ENCODE peak calls at places on chromosome 4, in six cellular contexts. U is vagina, V is dorsolateral prefrontal cortex, I is left ventricle myocardium inferior, G is A549, C is fibroblast of pulmonary artery. Z is an unnamed sample.

GRCh38 chr4:64121803-64122202 is 287.4 kb downstream of the TECRL start:
- DNase-seq in C (no peak), I (no peak), V (no peak), U (no peak), G (no peak), Z (peak)

GRCh38 chr4:81685105-81685504 is 213.4 kb upstream of the RASGEF1B start:
- DNase-seq in I (no peak), U (no peak), C (no peak), G (no peak), V (no peak), Z (no peak)

GRCh38 chr4:53233396-53233795 is 132.5 kb downstream of the SCFD2 start:
- DNase-seq in C (no peak), I (no peak), G (no peak), V (no peak), U (no peak), Z (no peak)

GRCh38 chr4:112348488-112349158 is 51.5 kb downstream of the ALPK1 start:
- DNase-seq in I (peak), C (peak), G (peak), V (peak), U (no peak), Z (peak)

GRCh38 chr4:186345184-186345583 is 79.2 kb downstream of the F11 start:
- DNase-seq in I (no peak), G (no peak), U (no peak), C (no peak), V (no peak), Z (no peak)

GRCh38 chr4:16794816-16795445 is 103.5 kb downstream of the LDB2 start:
- DNase-seq in V (peak), I (peak), G (no peak), U (no peak), C (peak), Z (peak)

GRCh38 chr4:89307446-89308160 is at the start of gene GPRIN3:
- DNase-seq in C (peak), U (no peak), I (peak), G (no peak), V (no peak), Z (peak)

GRCh38 chr4:38273369-38273768 is 313.2 kb downstream of the PTTG2 start:
- DNase-seq in G (no peak), I (no peak), U (no peak), C (no peak), V (no peak), Z (no peak)

GRCh38 chr4:40546972-40547371 is 82.7 kb downstream of the RBM47 start:
- DNase-seq in C (no peak), I (no peak), G (no peak), U (no peak), V (no peak), Z (no peak)

GRCh38 chr4:48660347-48660746 is 119.7 kb downstream of the FRYL start:
- DNase-seq in V (no peak), U (no peak), G (no peak), C (no peak), I (no peak), Z (no peak)

GRCh38 chr4:100895572-100896197 is 377.9 kb upstream of the EMCN start:
- DNase-seq in I (no peak), C (no peak), U (no peak), G (no peak), V (no peak), Z (no peak)

GRCh38 chr4:155079866-155080265 is 128.6 kb upstream of the NPY2R start:
- DNase-seq in I (no peak), U (no peak), G (no peak), V (no peak), C (peak), Z (no peak)

GRCh38 chr4:1327526-1328266 is 19.3 kb upstream of the UVSSA start:
- DNase-seq in G (no peak), C (no peak), U (no peak), V (no peak), I (no peak), Z (no peak)

GRCh38 chr4:85555210-85555609 is 80.3 kb downstream of the ARHGAP24 start:
- DNase-seq in C (no peak), G (no peak), U (no peak), I (no peak), V (no peak), Z (peak)

GRCh38 chr4:46390353-46391058 is 578 bp upstream of the GABRA2 start:
- DNase-seq in I (no peak), G (no peak), C (no peak), U (no peak), V (no peak), Z (no peak)

GRCh38 chr4:150609131-150609530 is 27.2 kb downstream of the MAB21L2 start:
- DNase-seq in C (no peak), U (no peak), V (no peak), G (no peak), I (no peak), Z (peak)

GRCh38 chr4:159434496-159435241 is 331.8 kb downstream of the RAPGEF2 start:
- DNase-seq in G (no peak), I (no peak), C (peak), U (no peak), V (no peak), Z (peak)
- H3K4me3 ChIP-seq in G (no peak), I (no peak), C (no peak), U (no peak), V (no peak), Z (no peak)

DNA sequence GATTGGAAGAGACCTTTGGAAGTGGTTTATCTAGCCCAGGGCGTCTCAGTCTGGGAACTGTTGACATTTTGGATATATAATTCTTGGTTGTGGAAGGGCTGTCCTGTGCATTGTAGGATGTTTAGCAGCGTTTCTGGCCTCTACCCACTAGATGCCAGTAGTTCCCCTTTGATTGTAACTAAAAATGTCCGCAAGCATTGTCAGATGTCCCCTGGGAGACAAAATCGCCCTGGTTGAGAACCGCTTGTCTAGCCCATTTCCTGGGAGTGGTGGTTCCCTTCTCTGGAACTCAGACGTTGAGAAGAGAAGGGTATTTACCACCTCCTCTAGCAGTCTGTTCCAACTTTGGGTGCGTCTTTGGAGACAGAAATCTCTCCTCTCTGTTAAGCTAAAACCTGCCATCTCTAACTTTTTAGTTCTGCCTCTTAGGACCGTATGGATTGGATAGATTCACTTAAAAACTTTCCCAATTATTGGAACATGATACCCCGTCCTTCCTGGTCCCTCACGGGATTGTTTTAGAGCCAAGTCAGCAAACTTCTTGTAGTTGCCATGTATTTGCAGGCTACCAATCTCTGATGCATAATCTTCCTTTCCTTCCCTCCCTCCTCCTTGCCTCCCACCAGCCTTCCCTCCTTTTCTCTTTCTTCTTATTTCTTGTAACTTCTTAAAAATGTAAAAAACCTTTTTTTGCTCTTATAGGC is 13.9 kb downstream of the TMEM165 start:
- DNase-seq in V (no peak), G (no peak), C (peak), U (no peak), I (no peak), Z (no peak)
- TF ChIP-seq CTCF in V (peak), G (peak), C (peak), U (no peak), I (peak), Z (no peak)

GRCh38 chr4:177308842-177309524 is 691 bp upstream of the NEIL3 start:
- DNase-seq in C (no peak), U (no peak), G (no peak), I (no peak), V (no peak), Z (no peak)
- H3K4me3 ChIP-seq in C (peak), U (peak), G (peak), I (peak), V (peak), Z (peak)

GRCh38 chr4:137432431-137432830 is 99.9 kb downstream of the PCDH18 start:
- DNase-seq in U (no peak), I (no peak), C (no peak), V (no peak), G (no peak), Z (no peak)

GRCh38 chr4:137425281-137425680 is 107.0 kb downstream of the PCDH18 start:
- DNase-seq in V (no peak), C (no peak), I (no peak), G (no peak), U (no peak), Z (no peak)

GRCh38 chr4:137422666-137423065 is 109.6 kb downstream of the PCDH18 start:
- DNase-seq in V (no peak), C (no peak), U (no peak), G (no peak), I (no peak), Z (peak)

GRCh38 chr4:137430171-137430570 is 102.1 kb downstream of the PCDH18 start:
- DNase-seq in U (no peak), C (peak), I (no peak), V (no peak), G (no peak), Z (no peak)

GRCh38 chr4:137427411-137427810 is 104.9 kb downstream of the PCDH18 start:
- DNase-seq in U (no peak), V (no peak), G (no peak), C (no peak), I (no peak), Z (no peak)
- TF ChIP-seq CTCF in U (no peak), V (no peak), G (no peak), C (no peak), I (no peak), Z (no peak)

GRCh38 chr4:115154826-115155225 is 41.4 kb upstream of the NDST4 start:
- DNase-seq in I (no peak), U (no peak), V (no peak), C (no peak), G (no peak), Z (peak)

DNA sequence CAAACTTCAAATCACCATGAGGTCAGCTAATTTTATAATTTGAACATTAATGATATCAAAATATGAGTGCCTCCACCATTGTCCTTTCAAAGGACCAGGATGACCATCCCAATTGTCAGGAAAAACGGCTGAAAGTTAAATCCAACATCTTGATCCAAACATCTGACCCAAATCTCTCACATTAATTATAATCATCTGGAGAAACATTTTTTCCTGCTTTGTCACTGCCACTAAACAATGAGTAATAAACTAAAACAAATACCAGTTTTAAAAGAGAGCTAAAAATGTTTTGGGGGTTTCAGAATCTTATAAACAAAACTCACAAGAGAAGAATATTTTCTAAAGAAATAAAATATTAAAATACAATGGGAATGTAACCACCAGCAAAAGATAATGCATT is 45.7 kb upstream of the NDST4 start:
- DNase-seq in U (no peak), G (no peak), C (no peak), I (no peak), V (no peak), Z (no peak)
- H3K4me3 ChIP-seq in U (no peak), G (no peak), C (no peak), I (no peak), V (no peak), Z (no peak)

DNA sequence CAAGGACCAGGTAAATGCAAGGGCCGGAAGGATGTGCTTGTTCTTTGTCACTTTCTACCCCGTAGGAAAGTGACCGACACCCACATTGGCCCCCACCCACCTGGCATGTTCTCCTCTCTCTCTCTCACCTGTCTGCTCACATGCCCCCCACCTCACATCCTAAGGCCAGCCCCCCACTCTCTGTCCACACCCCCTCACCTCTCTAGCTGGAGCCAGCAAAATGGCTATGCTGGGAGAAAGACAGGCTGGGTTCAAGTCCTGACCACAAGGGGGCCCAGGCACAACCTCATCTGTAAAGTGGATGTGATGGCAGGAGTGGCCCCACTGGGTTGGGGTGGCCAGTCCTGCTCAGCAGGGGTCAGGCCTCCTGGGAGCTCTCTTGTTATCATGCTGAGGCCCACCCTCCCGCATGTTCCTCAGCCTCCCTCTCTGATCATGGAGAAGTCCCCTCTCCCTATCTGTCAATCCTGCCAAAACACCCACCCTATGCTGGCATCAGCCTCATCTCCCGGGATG is 1.7 kb upstream of the PPP2R2C start:
- DNase-seq in I (no peak), V (peak), U (peak), G (peak), C (no peak), Z (no peak)
- TF ChIP-seq CTCF in I (peak), V (no peak), U (no peak), G (peak), C (peak), Z (peak)

DNA sequence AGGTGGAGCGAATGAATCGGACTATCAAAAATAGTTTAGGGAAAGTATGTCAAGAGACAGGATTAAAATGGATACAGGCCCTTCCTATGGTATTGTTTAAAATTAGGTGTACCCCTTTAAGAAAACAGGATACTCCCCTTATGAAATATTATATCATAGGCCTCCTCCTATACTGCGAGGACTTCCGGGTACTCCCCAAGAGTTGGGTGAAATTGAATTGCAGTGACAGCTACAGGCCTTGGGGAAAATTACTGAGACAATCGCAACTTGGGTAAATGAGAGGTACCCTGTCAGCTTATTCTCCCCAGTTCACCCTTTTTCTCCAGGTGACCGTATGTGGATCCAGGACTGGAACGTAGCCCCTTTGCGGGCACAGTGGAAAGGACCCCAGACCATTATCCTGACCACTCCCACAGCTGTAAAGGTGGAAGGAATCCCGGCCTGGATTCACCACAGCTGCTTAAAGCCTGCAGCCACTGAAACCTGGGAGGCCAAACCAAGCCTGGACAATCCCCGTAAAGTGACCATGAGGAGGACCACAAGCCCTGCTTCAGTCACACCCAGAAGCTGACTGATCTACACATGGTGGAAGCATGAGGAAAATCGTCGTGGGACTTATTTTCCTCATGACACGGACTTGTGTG is 1138.1 kb downstream of the ARAP2 start:
- DNase-seq in U (no peak), I (no peak), V (no peak), G (no peak), C (no peak), Z (no peak)
- H3K4me3 ChIP-seq in U (no peak), I (no peak), V (no peak), G (no peak), C (no peak), Z (no peak)

GRCh38 chr4:129804458-129804981 is 708.6 kb downstream of the C4orf33 start:
- DNase-seq in G (no peak), I (no peak), U (no peak), V (no peak), C (no peak), Z (no peak)
- TF ChIP-seq CTCF in G (no peak), I (no peak), U (no peak), V (no peak), C (no peak), Z (no peak)

GRCh38 chr4:113394730-113395530 is 345.5 kb downstream of the ANK2 start:
- DNase-seq in U (no peak), G (peak), I (no peak), V (no peak), C (peak), Z (peak)
- H3K4me3 ChIP-seq in U (no peak), G (no peak), I (no peak), V (no peak), C (no peak), Z (no peak)

GRCh38 chr4:23921993-23922392 is 32.1 kb upstream of the PPARGC1A start:
- DNase-seq in V (no peak), C (no peak), U (no peak), G (no peak), I (no peak), Z (no peak)

GRCh38 chr4:23924556-23924955 is 34.7 kb upstream of the PPARGC1A start:
- DNase-seq in I (no peak), V (no peak), G (no peak), C (no peak), U (no peak), Z (peak)

GRCh38 chr4:23922535-23923115 is 32.8 kb upstream of the PPARGC1A start:
- DNase-seq in C (no peak), U (no peak), I (no peak), G (no peak), V (no peak), Z (no peak)

GRCh38 chr4:23923141-23923540 is 33.3 kb upstream of the PPARGC1A start:
- DNase-seq in G (no peak), I (no peak), V (no peak), U (no peak), C (no peak), Z (peak)

GRCh38 chr4:23923840-23924239 is 34.0 kb upstream of the PPARGC1A start:
- DNase-seq in C (no peak), I (no peak), U (no peak), V (no peak), G (no peak), Z (peak)
- TF ChIP-seq CTCF in C (no peak), I (peak), U (no peak), V (no peak), G (no peak), Z (peak)